ENCODE peak calls at places on chromosomes 7 and 10, in seven cellular contexts. Y is adrenal gland, X is right cardiac atrium, B is tibial nerve, H is kidney, P is psoas muscle, Q is fibroblast of lung. V is an unnamed sample. For H3K4me1, the result is how much of the 10 kb centered on the place peaks cover.

GRCh38 chr7:4650471-4651047 is 31.5 kb upstream of the FOXK1 start:
- DNase-seq in Y (peak), X (peak), B (no peak), H (peak), P (peak), Q (peak), V (peak)

GRCh38 chr7:115910541-115911164 is 119.9 kb downstream of the TFEC start:
- DNase-seq in Y (no peak), X (no peak), B (no peak), H (no peak), P (no peak), Q (peak), V (no peak)

GRCh38 chr7:18530224-18531179 is 35.0 kb downstream of the HDAC9 start:
- DNase-seq in Y (no peak), X (no peak), B (no peak), H (no peak), P (no peak), Q (no peak), V (no peak)

GRCh38 chr7:44185729-44186128 is 3.5 kb downstream of the GCK start:
- DNase-seq in Y (no peak), X (no peak), B (no peak), H (no peak), P (no peak), Q (no peak), V (no peak)

GRCh38 chr10:125148021-125148439 is 12.3 kb downstream of the CTBP2 start:
- DNase-seq in Y (no peak), X (peak), B (peak), H (no peak), P (peak), Q (peak), V (no peak)

GRCh38 chr7:123797673-123798526 is 47.1 kb upstream of the HYAL4 start:
- DNase-seq in Y (no peak), X (no peak), B (no peak), H (no peak), P (no peak), Q (peak), V (no peak)

GRCh38 chr7:151088856-151089699 is 2.8 kb downstream of the AGAP3 start:
- DNase-seq in Y (peak), X (peak), B (peak), H (peak), P (peak), Q (peak), V (peak)

GRCh38 chr10:122838880-122839279 is 6.8 kb downstream of the CUZD1 start:
- DNase-seq in Y (no peak), X (no peak), B (no peak), H (no peak), P (no peak), Q (no peak), V (no peak)

GRCh38 chr7:659996-660395 is 66.5 kb upstream of the DNAAF5 start:
- DNase-seq in Y (no peak), X (peak), B (no peak), H (peak), P (no peak), Q (no peak), V (no peak)

GRCh38 chr10:5283305-5284158 is 81.2 kb upstream of the UCN3 start:
- DNase-seq in Y (peak), X (peak), B (peak), H (no peak), P (peak), Q (peak), V (peak)

GRCh38 chr7:50584793-50585399 is 19.7 kb upstream of the DDC start:
- DNase-seq in Y (no peak), X (no peak), B (no peak), H (no peak), P (no peak), Q (no peak), V (no peak)

GRCh38 chr7:114765331-114766125 is 156.4 kb upstream of the MDFIC start:
- DNase-seq in Y (no peak), X (no peak), B (no peak), H (no peak), P (no peak), Q (no peak), V (no peak)

GRCh38 chr7:26151096-26151495 is 902 bp upstream of the NFE2L3 start:
- DNase-seq in Y (no peak), X (no peak), B (no peak), H (no peak), P (no peak), Q (no peak), V (no peak)

GRCh38 chr7:9488555-9488954 is 1055.1 kb downstream of the NXPH1 start:
- DNase-seq in Y (no peak), X (no peak), B (no peak), H (no peak), P (no peak), Q (peak), V (no peak)

GRCh38 chr10:17643339-17643754 is 604 bp upstream of the STAM start:
- DNase-seq in Y (peak), X (peak), B (no peak), H (peak), P (peak), Q (peak), V (peak)

GRCh38 chr10:113924664-113925063 is 70.2 kb downstream of the NHLRC2 start:
- DNase-seq in Y (no peak), X (no peak), B (no peak), H (no peak), P (no peak), Q (no peak), V (no peak)

GRCh38 chr10:69186524-69186923 is 6.5 kb downstream of the SUPV3L1 start:
- DNase-seq in Y (no peak), X (no peak), B (no peak), H (no peak), P (no peak), Q (no peak), V (no peak)

GRCh38 chr10:120825878-120826383 is 25.2 kb upstream of the WDR11 start:
- DNase-seq in Y (no peak), X (no peak), B (no peak), H (no peak), P (no peak), Q (no peak), V (no peak)

GRCh38 chr10:80658068-80658467 is 120.4 kb downstream of the SH2D4B start:
- DNase-seq in Y (no peak), X (no peak), B (no peak), H (no peak), P (no peak), Q (no peak), V (no peak)

GRCh38 chr10:15236340-15236739 is 67.8 kb upstream of the NMT2 start:
- DNase-seq in Y (no peak), X (no peak), B (no peak), H (no peak), P (no peak), Q (peak), V (no peak)

GRCh38 chr10:51689536-51689935 is 9.9 kb downstream of the CSTF2T start:
- DNase-seq in Y (no peak), X (no peak), B (no peak), H (no peak), P (no peak), Q (no peak), V (no peak)

GRCh38 chr7:4711634-4712033 is 29.5 kb downstream of the FOXK1 start:
- DNase-seq in Y (peak), X (peak), B (no peak), H (no peak), P (no peak), Q (no peak), V (no peak)

GRCh38 chr10:14953452-14954000 is 370 bp downstream of the DCLRE1C start:
- DNase-seq in Y (peak), X (peak), B (peak), H (peak), P (peak), Q (peak), V (no peak)

GRCh38 chr10:103759100-103759781 is 96.1 kb downstream of the SH3PXD2A start:
- DNase-seq in Y (peak), X (peak), B (no peak), H (no peak), P (peak), Q (peak), V (peak)

GRCh38 chr10:93600861-93601773 is at the start of gene RBP4:
- DNase-seq in Y (peak), X (peak), B (peak), H (peak), P (peak), Q (peak), V (no peak)

GRCh38 chr7:66075590-66076458 is at the start of gene ASL:
- DNase-seq in Y (peak), X (peak), B (peak), H (peak), P (peak), Q (peak), V (peak)

GRCh38 chr10:58515296-58515956 is 2.8 kb downstream of the BICC1 start:
- DNase-seq in Y (no peak), X (no peak), B (no peak), H (no peak), P (no peak), Q (peak), V (no peak)

GRCh38 chr7:150923191-150923590 is 54.9 kb downstream of the KCNH2 start:
- DNase-seq in Y (no peak), X (no peak), B (no peak), H (no peak), P (no peak), Q (peak), V (no peak)

GRCh38 chr7:31370610-31371009 is 30.1 kb upstream of the NEUROD6 start:
- DNase-seq in Y (no peak), X (no peak), B (no peak), H (no peak), P (no peak), Q (peak), V (no peak)

GRCh38 chr10:71435571-71436267 is 39.0 kb downstream of the CDH23 start:
- DNase-seq in Y (no peak), X (no peak), B (no peak), H (no peak), P (no peak), Q (no peak), V (peak)
- H3K4me1 ChIP-seq in Y (under half), X (under half), B (under half), H (under half), P (under half), Q (under half), V (under half)

DNA sequence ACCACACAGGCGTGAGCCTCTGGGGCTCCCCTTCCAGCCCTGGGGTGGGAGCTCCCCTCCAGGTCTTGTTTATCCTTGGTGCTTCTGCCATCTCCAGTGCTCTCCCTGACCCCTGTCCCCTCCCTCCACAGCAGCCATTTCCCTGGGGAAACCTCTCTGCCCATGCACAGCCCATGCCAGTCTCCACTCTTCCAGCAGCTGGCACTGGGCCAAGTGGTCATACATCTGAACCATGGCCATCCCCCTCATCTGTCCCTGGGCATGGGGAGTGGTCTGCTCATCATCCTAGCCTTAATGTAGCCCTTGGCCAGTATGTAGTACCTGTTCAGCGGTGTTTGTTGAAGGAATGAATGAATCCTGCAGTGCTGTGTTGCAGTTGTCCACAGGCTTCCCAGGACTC is 172.4 kb upstream of the ZNF32 start:
- DNase-seq in Y (no peak), X (no peak), B (no peak), H (no peak), P (no peak), Q (no peak), V (no peak)
- H3K4me1 ChIP-seq in Y (under half), X (under half), B (under half), H (under half), P (under half), Q (under half), V (half or more)

DNA sequence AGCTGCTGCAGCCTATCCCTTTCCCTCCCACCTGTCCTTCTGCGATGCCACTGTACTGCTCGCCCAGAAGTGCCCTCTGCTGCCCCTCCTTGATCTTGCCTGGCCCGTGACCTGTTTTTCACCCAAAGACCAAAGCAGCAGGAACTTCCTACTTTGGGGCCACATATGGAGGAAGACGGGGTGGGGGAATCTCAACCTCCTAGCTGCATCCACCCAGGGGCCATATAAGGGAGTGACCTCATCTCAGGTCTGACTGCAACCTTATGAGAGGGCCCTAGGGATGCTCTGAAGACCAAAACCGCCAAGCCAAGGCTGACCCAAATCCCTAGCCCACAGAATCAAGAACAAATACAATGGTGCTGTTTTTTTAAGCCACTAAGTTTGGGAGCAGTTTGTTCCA is 15.7 kb downstream of the PRKCQ start:
- DNase-seq in Y (no peak), X (no peak), B (no peak), H (no peak), P (no peak), Q (no peak), V (no peak)
- H3K4me1 ChIP-seq in Y (under half), X (under half), B (under half), H (under half), P (under half), Q (under half), V (under half)

GRCh38 chr10:71771821-71772617 is 1.3 kb downstream of the VSIR start:
- DNase-seq in Y (peak), X (peak), B (peak), H (peak), P (peak), Q (peak), V (peak)
- H3K4me1 ChIP-seq in Y (under half), X (under half), B (half or more), H (under half), P (half or more), Q (under half), V (half or more)

GRCh38 chr10:79414714-79415113 is 30.7 kb downstream of the ZCCHC24 start:
- DNase-seq in Y (no peak), X (no peak), B (no peak), H (no peak), P (no peak), Q (no peak), V (no peak)

GRCh38 chr10:79411546-79412495 is 33.6 kb downstream of the ZCCHC24 start:
- DNase-seq in Y (no peak), X (peak), B (no peak), H (peak), P (peak), Q (no peak), V (no peak)

GRCh38 chr10:79410315-79411094 is 34.9 kb downstream of the ZCCHC24 start:
- DNase-seq in Y (no peak), X (peak), B (no peak), H (peak), P (peak), Q (no peak), V (no peak)

GRCh38 chr10:79413196-79413595 is 32.2 kb downstream of the ZCCHC24 start:
- DNase-seq in Y (peak), X (peak), B (no peak), H (peak), P (peak), Q (peak), V (peak)

GRCh38 chr10:79412516-79412915 is 32.9 kb downstream of the ZCCHC24 start:
- DNase-seq in Y (no peak), X (no peak), B (no peak), H (peak), P (peak), Q (no peak), V (no peak)
- H3K4me1 ChIP-seq in Y (under half), X (under half), B (half or more), H (under half), P (under half), Q (under half), V (half or more)

GRCh38 chr10:1116051-1116450 is 59.9 kb downstream of the WDR37 start:
- DNase-seq in Y (no peak), X (no peak), B (no peak), H (no peak), P (no peak), Q (no peak), V (no peak)
- H3K4me1 ChIP-seq in Y (under half), X (under half), B (under half), H (under half), P (under half), Q (under half), V (under half)

GRCh38 chr10:127922206-127922605 is 15.3 kb downstream of the PTPRE start:
- DNase-seq in Y (no peak), X (no peak), B (no peak), H (no peak), P (no peak), Q (no peak), V (no peak)

GRCh38 chr10:127919418-127920191 is 12.7 kb downstream of the PTPRE start:
- DNase-seq in Y (no peak), X (no peak), B (no peak), H (no peak), P (no peak), Q (peak), V (no peak)

GRCh38 chr10:127921075-127921750 is 14.3 kb downstream of the PTPRE start:
- DNase-seq in Y (no peak), X (no peak), B (no peak), H (no peak), P (no peak), Q (no peak), V (no peak)

GRCh38 chr10:127921751-127922140 is 14.8 kb downstream of the PTPRE start:
- DNase-seq in Y (no peak), X (no peak), B (no peak), H (no peak), P (no peak), Q (no peak), V (no peak)

DNA sequence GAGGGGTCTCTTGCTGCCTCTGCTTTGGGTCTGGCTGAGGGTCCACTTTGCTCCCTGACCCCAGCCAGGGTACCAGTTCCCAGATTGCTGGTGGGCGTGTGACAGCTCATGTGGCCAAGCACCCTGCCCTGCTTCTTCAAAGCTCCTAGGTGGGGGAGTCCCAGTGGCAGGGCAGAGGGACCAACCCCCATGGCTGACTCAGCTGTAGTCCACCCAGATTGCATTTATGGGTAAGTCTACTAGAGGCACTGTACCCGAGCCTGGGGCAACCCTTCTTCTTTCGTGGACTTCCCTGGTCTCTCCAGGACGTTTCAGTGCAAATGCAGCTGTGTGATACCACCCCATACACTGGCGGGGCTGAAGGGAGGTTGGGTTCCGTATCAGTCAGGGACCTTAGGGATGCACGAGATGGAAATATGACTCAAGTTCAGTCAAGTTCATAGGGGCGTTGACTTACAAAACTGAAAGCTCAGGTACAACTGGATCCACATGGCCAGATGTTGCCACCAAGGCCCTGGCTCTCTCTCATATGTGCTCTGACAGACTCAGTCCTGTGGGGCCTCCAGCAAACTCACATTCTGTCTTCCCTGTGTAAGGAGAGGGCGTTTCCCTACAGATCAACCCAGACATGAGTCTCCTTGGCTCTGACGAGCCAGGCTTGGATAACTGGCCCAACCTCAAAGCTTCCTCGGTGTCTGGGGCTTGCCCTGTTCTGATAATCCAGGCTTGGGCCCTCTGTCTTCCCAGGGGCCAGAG is 13.6 kb downstream of the PTPRE start:
- DNase-seq in Y (no peak), X (no peak), B (no peak), H (no peak), P (no peak), Q (no peak), V (no peak)
- H3K4me1 ChIP-seq in Y (under half), X (under half), B (under half), H (under half), P (under half), Q (under half), V (half or more)

DNA sequence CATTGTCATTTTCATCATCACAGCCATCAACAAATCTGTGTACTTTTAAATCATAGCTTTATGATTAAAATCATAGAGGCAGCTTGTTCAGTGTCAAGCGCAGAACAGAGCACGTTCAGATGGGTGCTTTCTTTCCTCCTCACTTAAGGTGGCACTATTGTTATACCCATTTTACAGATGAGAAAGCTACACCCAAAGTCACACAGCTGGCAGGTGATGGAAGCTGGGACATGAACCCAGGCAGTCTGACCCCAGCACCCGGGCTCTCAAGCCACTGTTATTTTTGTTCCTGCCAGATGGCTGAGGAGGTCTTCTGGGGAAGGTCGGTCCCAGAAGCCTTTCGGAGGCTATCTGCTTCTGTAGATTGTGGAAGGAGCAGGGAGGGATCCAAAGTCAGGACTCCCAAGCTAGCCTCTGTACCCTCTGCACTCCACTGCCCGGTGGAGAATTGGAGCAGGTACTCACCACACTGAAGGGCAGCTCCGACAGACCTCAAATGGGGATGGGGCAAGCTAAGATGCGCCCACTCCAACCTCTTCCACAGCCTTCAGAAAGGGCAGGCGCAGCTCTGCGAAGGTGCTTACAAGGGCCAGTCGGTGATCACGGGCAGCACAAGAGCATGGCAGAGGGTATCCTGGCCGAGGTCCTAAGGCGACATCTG is 610 bp downstream of the AVPI1 start:
- DNase-seq in Y (no peak), X (no peak), B (no peak), H (no peak), P (no peak), Q (no peak), V (no peak)
- H3K4me1 ChIP-seq in Y (under half), X (under half), B (under half), H (under half), P (under half), Q (under half), V (under half)

DNA sequence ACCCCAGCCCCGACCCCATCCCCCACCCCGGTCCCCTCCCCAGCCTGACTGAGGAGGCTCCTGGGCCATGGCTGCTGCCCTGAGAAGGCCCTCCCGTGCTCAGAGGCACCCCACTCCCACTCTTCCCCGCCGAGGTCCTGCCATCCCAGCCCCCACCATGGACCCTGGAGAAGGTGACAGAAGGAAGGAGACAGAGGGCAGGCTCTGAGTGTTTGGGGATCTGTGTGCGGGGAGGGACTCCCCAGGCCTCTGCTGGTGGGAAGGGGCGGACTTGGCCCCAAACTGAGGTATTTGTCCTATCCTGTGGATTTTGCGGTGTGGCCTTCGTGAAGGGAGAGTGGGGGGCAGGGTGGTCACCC is 53.4 kb downstream of the PWWP2B start:
- DNase-seq in Y (no peak), X (peak), B (no peak), H (peak), P (peak), Q (no peak), V (no peak)
- H3K4me1 ChIP-seq in Y (under half), X (under half), B (under half), H (under half), P (under half), Q (under half), V (under half)

V was measured in heart right ventricle.